ENCODE peak calls at places on chromosomes 2 and 18, in five cellular contexts. V is K562, S is Calu3, R is breast epithelium, K is A549. N is an unnamed sample.

GRCh38 chr2:151619337-151619989 is 114.8 kb downstream of the NEB start:
- DNase-seq in V (peak; percentile 65), S (no peak), R (no peak), K (no peak), N (no peak)

GRCh38 chr18:52090005-52090404 is 250.0 kb upstream of the DCC start:
- DNase-seq in R (no peak), V (no peak), K (no peak), S (no peak), N (no peak)

GRCh38 chr2:224904390-224904789 is 137.9 kb downstream of the DOCK10 start:
- DNase-seq in R (no peak), S (no peak), V (no peak), K (no peak), N (peak; percentile 38)

GRCh38 chr18:1014496-1014895 is 109.8 kb downstream of the ADCYAP1 start:
- DNase-seq in K (no peak), R (no peak), S (no peak), V (no peak), N (no peak)

GRCh38 chr2:231696004-231696367 is 12.3 kb upstream of the PTMA start:
- DNase-seq in S (no peak), K (no peak), V (no peak), R (no peak), N (no peak)

GRCh38 chr2:240596491-240596931 is 10.0 kb downstream of the CAPN10 start:
- DNase-seq in V (no peak), K (no peak), R (no peak), S (no peak), N (no peak)

GRCh38 chr18:31325051-31325450 is 7.1 kb downstream of the DSG1 start:
- DNase-seq in R (no peak), V (no peak), S (no peak), K (no peak), N (peak; percentile 93)

GRCh38 chr18:24935008-24935407 is 417.0 kb downstream of the ZNF521 start:
- DNase-seq in K (no peak), S (no peak), V (no peak), R (no peak), N (no peak)

GRCh38 chr2:232838406-232838874 is 31.6 kb upstream of the SNORC start:
- DNase-seq in R (no peak), S (peak; percentile 63), V (peak; percentile 41), K (no peak), N (peak; percentile 7)

GRCh38 chr2:82690757-82691411 is 1768.2 kb downstream of the SUCLG1 start:
- DNase-seq in S (no peak), V (no peak), K (no peak), R (no peak), N (no peak)

GRCh38 chr18:74065366-74065765 is 82.3 kb downstream of the FBXO15 start:
- DNase-seq in V (no peak), R (no peak), K (no peak), S (no peak), N (no peak)

GRCh38 chr18:2104620-2105462 is 466.5 kb downstream of the METTL4 start:
- DNase-seq in R (no peak), V (peak; percentile 86), S (peak; percentile 71), K (peak; percentile 28), N (peak; percentile 46)

GRCh38 chr2:105772362-105772761 is 27.6 kb downstream of the NCK2 start:
- DNase-seq in K (no peak), V (no peak), S (no peak), R (no peak), N (no peak)

GRCh38 chr2:54531558-54531957 is 75.4 kb downstream of the SPTBN1 start:
- DNase-seq in V (no peak), S (peak; percentile 68), K (peak; percentile 70), R (no peak), N (peak; percentile 77)

GRCh38 chr2:8517850-8518480 is 163.9 kb upstream of the ID2 start:
- DNase-seq in V (no peak), R (no peak), K (no peak), S (no peak), N (no peak)

GRCh38 chr2:163455815-163456214 is 280.0 kb downstream of the FIGN start:
- DNase-seq in R (no peak), K (no peak), S (no peak), V (no peak), N (no peak)

GRCh38 chr2:34261701-34262100 is 662.6 kb upstream of the FAM98A start:
- DNase-seq in R (no peak), V (no peak), K (no peak), S (no peak), N (no peak)

GRCh38 chr18:9906407-9906955 is 7.3 kb upstream of the VAPA start:
- DNase-seq in R (no peak), V (no peak), K (no peak), S (no peak), N (no peak)

GRCh38 chr2:55163895-55164509 is 68.1 kb downstream of the CLHC1 start:
- DNase-seq in V (no peak), R (no peak), S (peak; percentile 44), K (no peak), N (no peak)

GRCh38 chr2:24830351-24830750 is 37.1 kb downstream of the CENPO start:
- DNase-seq in R (no peak), K (no peak), S (no peak), V (no peak), N (no peak)

GRCh38 chr2:45944075-45944474 is 292.6 kb downstream of the PRKCE start:
- DNase-seq in S (no peak), K (no peak), V (no peak), R (no peak), N (peak; percentile 72)

GRCh38 chr2:96866586-96866985 is 3.3 kb downstream of the SEMA4C start:
- DNase-seq in K (no peak), S (no peak), R (no peak), V (no peak), N (no peak)

GRCh38 chr18:59898609-59899297 is 1.0 kb upstream of the PMAIP1 start:
- DNase-seq in K (no peak), S (no peak), V (no peak), R (no peak), N (no peak)

GRCh38 chr2:176473177-176473576 is 203.9 kb downstream of the MTX2 start:
- DNase-seq in K (no peak), S (peak; percentile 9), V (no peak), R (no peak), N (peak; percentile 32)

GRCh38 chr2:127408807-127409099 is 9.5 kb upstream of the PROC start:
- DNase-seq in S (no peak), V (no peak), K (no peak), R (no peak), N (no peak)
- TF ChIP-seq CTCF in S (no peak), V (no peak), K (no peak), R (no peak), N (no peak)

GRCh38 chr18:79789091-79789891 is 8.4 kb upstream of the KCNG2 start:
- DNase-seq in S (no peak), K (no peak), R (peak; percentile 40), V (no peak), N (no peak)
- TF ChIP-seq CTCF in S (no peak), K (no peak), R (no peak), V (no peak), N (no peak)

DNA sequence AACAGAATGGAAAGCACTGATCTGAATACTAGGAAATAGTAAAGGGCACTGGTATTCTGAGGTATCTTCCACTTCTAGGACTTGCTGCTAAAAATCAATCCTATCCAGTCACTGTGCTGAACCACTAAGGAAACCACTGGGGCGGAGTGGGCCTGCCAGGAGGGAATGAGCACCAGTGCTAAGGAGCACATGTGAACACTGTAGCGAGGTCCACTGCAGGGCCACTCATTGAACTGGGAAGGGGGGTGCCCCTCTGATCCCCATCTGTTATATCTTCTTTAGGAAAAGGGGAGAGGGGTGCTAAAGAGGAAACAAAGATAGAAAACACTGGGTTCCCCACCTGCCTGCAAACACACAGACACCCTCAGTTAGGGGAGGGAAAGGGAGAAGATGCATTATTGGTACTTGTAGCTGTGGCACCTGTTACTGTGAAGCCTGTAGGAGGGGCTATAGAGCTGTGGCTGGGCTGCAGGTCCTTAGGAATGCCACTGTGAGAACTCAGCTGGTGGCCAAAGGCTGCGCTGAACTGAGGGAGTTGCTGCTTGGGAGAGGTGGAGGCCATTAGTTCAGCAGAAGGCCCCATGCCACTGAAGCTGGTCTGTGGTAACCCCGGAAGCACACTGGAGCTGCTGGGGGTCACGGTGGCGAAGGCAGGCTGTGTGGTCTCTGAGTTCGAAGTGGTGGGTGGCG is 81.8 kb downstream of the INO80D start:
- DNase-seq in R (no peak), V (peak; percentile 45), S (peak; percentile 38), K (no peak), N (no peak)
- TF ChIP-seq CTCF in R (no peak), V (peak; percentile 54), S (no peak), K (no peak), N (peak; percentile 43)

GRCh38 chr2:174606336-174606735 is 8.7 kb upstream of the WIPF1 start:
- DNase-seq in V (no peak), K (peak; percentile 56), S (no peak), R (no peak), N (peak; percentile 82)

GRCh38 chr2:174605687-174606086 is 8.1 kb upstream of the WIPF1 start:
- DNase-seq in V (no peak), K (peak; percentile 26), R (no peak), S (no peak), N (peak; percentile 57)

GRCh38 chr2:174602741-174603140 is 5.1 kb upstream of the WIPF1 start:
- DNase-seq in R (no peak), V (no peak), K (no peak), S (no peak), N (no peak)

GRCh38 chr2:174600349-174600748 is 2.7 kb upstream of the WIPF1 start:
- DNase-seq in K (no peak), S (no peak), V (no peak), R (no peak), N (no peak)

GRCh38 chr2:174603280-174603679 is 5.7 kb upstream of the WIPF1 start:
- DNase-seq in S (peak; percentile 44), R (no peak), V (peak; percentile 62), K (no peak), N (peak; percentile 58)
- TF ChIP-seq CTCF in S (peak; percentile 35), R (peak; percentile 27), V (peak; percentile 45), K (peak; percentile 32), N (peak; percentile 60)

DNA sequence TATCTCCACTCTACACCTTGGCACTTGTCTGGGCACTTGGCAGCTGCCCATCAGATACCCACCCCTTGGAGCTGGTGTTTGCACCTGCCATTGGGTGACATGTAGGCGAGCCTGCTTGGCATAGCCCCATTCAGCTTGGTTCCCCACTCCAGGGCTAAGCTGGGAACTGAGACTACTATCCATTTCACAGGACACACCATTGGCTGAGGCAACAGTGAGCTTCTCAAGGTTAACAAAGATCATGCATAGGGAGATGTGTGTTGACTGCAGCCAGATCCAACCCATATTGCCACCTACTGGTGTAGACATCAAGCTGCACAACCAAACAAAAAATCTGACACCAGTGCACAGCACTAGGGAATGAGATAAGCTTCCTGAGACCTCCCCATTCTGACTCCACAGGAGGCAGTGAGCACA is 1389.8 kb upstream of the TMEFF2 start:
- DNase-seq in R (no peak), S (peak; percentile 15), K (no peak), V (peak; percentile 15), N (peak; percentile 52)
- TF ChIP-seq CTCF in R (no peak), S (peak; percentile 52), K (peak; percentile 17), V (no peak), N (peak; percentile 58)

N was measured in astrocyte of the spinal cord.